ENCODE peak calls at places on chromosomes 7 and 10, in four cellular contexts. Q, G, Y and B are unnamed samples.

GRCh38 chr10:125451319-125451718 is 231.6 kb downstream of the TEX36 start:
- DNase-seq in G (no peak), Y (no peak), Q (no peak), B (no peak)

GRCh38 chr7:55439627-55440026 is 74.5 kb downstream of the LANCL2 start:
- DNase-seq in G (no peak), Q (no peak), Y (peak; percentile 57), B (no peak)

GRCh38 chr7:112788778-112789343 is 1.3 kb downstream of the TMEM168 start:
- DNase-seq in G (no peak), Y (no peak), Q (no peak), B (no peak)

GRCh38 chr10:21494221-21495001 is 31.1 kb downstream of the SKIDA1 start:
- DNase-seq in Y (peak; percentile 11), Q (no peak), G (peak; percentile 54), B (peak; percentile 76)

GRCh38 chr10:131264110-131264788 is 47.3 kb downstream of the TCERG1L start:
- DNase-seq in Q (no peak), G (no peak), Y (no peak), B (no peak)

GRCh38 chr7:21953766-21954165 is 8.1 kb upstream of the CDCA7L start:
- DNase-seq in G (no peak), Y (no peak), Q (no peak), B (no peak)

GRCh38 chr7:31051598-31052503 is at the start of gene ADCYAP1R1:
- DNase-seq in Y (peak; percentile 72), G (peak; percentile 29), Q (no peak), B (no peak)

GRCh38 chr10:20017961-20018360 is 201.7 kb downstream of the PLXDC2 start:
- DNase-seq in Q (no peak), Y (no peak), G (no peak), B (no peak)

GRCh38 chr7:26141077-26141476 is 10.9 kb upstream of the NFE2L3 start:
- DNase-seq in G (no peak), Q (no peak), Y (no peak), B (no peak)

GRCh38 chr10:11949152-11949551 is 93.5 kb downstream of the UPF2 start:
- DNase-seq in Y (no peak), G (no peak), Q (no peak), B (no peak)

GRCh38 chr7:26188291-26188999 is 12.1 kb downstream of the HNRNPA2B1 start:
- DNase-seq in Q (no peak), Y (no peak), G (no peak), B (no peak)

GRCh38 chr10:11875183-11875498 is 52.0 kb downstream of the PROSER2 start:
- DNase-seq in G (no peak), Y (no peak), Q (no peak), B (no peak)

GRCh38 chr10:119316729-119317097 is 109.3 kb downstream of the GRK5 start:
- DNase-seq in Y (no peak), Q (no peak), G (peak; percentile 81), B (no peak)

GRCh38 chr7:140596751-140597424 is 43.7 kb downstream of the DENND2A start:
- DNase-seq in Q (no peak), Y (no peak), G (peak; percentile 23), B (no peak)

GRCh38 chr7:64599341-64599740 is 36.5 kb upstream of the ZNF680 start:
- DNase-seq in Y (no peak), Q (no peak), G (no peak), B (no peak)

GRCh38 chr7:124810605-124811004 is 45.0 kb upstream of the GPR37 start:
- DNase-seq in G (no peak), Q (no peak), Y (no peak), B (no peak)

GRCh38 chr7:128919881-128920789 is 9.6 kb upstream of the KCP start:
- DNase-seq in Y (peak; percentile 35), G (no peak), Q (no peak), B (peak; percentile 36)

GRCh38 chr7:150327308-150327707 is 4.0 kb upstream of the ACTR3C start:
- DNase-seq in G (no peak), Q (no peak), Y (no peak), B (no peak)

GRCh38 chr7:47039899-47040298 is 542.0 kb downstream of the TNS3 start:
- DNase-seq in G (peak; percentile 11), Q (no peak), Y (no peak), B (no peak)

GRCh38 chr7:23299770-23300300 is 696 bp downstream of the MALSU1 start:
- DNase-seq in Q (no peak), G (peak; percentile 29), Y (no peak), B (no peak)

GRCh38 chr7:26499316-26499897 is 207.7 kb downstream of the SNX10 start:
- DNase-seq in G (no peak), Q (no peak), Y (no peak), B (no peak)

GRCh38 chr10:91144961-91145360 is 75.5 kb upstream of the PCGF5 start:
- DNase-seq in Q (no peak), G (no peak), Y (no peak), B (no peak)

GRCh38 chr10:69352569-69353264 is 64.0 kb downstream of the TACR2 start:
- DNase-seq in Q (no peak), Y (no peak), G (no peak), B (no peak)

GRCh38 chr7:16542401-16542800 is 15.8 kb downstream of the LRRC72 start:
- DNase-seq in Y (no peak), Q (no peak), G (no peak), B (no peak)

GRCh38 chr10:64682043-64682442 is 1160.8 kb downstream of the REEP3 start:
- DNase-seq in Q (no peak), G (no peak), Y (no peak), B (no peak)

GRCh38 chr7:82534687-82535086 is 91.1 kb upstream of the CACNA2D1 start:
- DNase-seq in Q (no peak), G (peak; percentile 13), Y (no peak), B (no peak)

GRCh38 chr7:55438765-55439525 is 73.8 kb downstream of the LANCL2 start:
- DNase-seq in G (no peak), Y (no peak), Q (no peak), B (no peak)

GRCh38 chr10:105041956-105042355 is 400.9 kb downstream of the SORCS3 start:
- DNase-seq in Q (no peak), G (no peak), Y (no peak), B (no peak)

GRCh38 chr10:44391981-44392380 is 7.1 kb upstream of the CXCL12 start:
- DNase-seq in Y (no peak), Q (no peak), G (no peak), B (peak; percentile 64)

GRCh38 chr7:106037489-106038176 is 74.5 kb downstream of the SYPL1 start:
- DNase-seq in G (no peak), Y (no peak), Q (no peak), B (no peak)

GRCh38 chr7:15086171-15086745 is 183.7 kb upstream of the DGKB start:
- DNase-seq in Q (no peak), Y (no peak), G (no peak), B (no peak)

GRCh38 chr7:3028071-3028766 is 15.4 kb downstream of the CARD11 start:
- DNase-seq in Q (peak; percentile 58), G (no peak), Y (peak; percentile 16), B (peak; percentile 46)

GRCh38 chr7:134547738-134548054 is 1.2 kb upstream of the AKR1B15 start:
- DNase-seq in Q (peak; percentile 85), G (peak; percentile 75), Y (no peak), B (no peak)

GRCh38 chr7:3805151-3805550 is 504.1 kb downstream of the SDK1 start:
- DNase-seq in Q (no peak), Y (no peak), G (no peak), B (no peak)

GRCh38 chr10:32366588-32366987 is 19.6 kb upstream of the EPC1 start:
- DNase-seq in Y (no peak), G (no peak), Q (no peak), B (no peak)

GRCh38 chr10:5960070-5960972 is 17.0 kb downstream of the IL15RA start:
- DNase-seq in G (peak; percentile 49), Q (no peak), Y (no peak), B (peak; percentile 62)